ENCODE peak calls at places on chromosomes 16 and 17, in four cellular contexts. T is ascending aorta, Q is mucosa of descending colon, X is heart right ventricle. P is an unnamed sample.

GRCh38 chr17:17514993-17515920 is 19.1 kb upstream of the RASD1 start:
- DNase-seq in T (no peak), Q (peak; percentile 37), X (no peak), P (no peak)

GRCh38 chr16:73735954-73736353 is 560.7 kb upstream of the PSMD7 start:
- DNase-seq in T (no peak), Q (no peak), X (no peak), P (no peak)

GRCh38 chr17:76383645-76384221 is 676 bp upstream of the SPHK1 start:
- DNase-seq in T (peak; percentile 76), Q (peak; percentile 67), X (peak; percentile 66), P (no peak)

GRCh38 chr17:45004388-45004787 is 36.3 kb upstream of the C1QL1 start:
- DNase-seq in T (no peak), Q (no peak), X (no peak), P (no peak)

GRCh38 chr17:80942360-80943345 is 49.0 kb upstream of the CHMP6 start:
- DNase-seq in T (peak; percentile 95), Q (peak; percentile 86), X (peak; percentile 91), P (no peak)

GRCh38 chr16:69107311-69107962 is 2.0 kb downstream of the HAS3 start:
- DNase-seq in T (no peak), Q (peak; percentile 74), X (peak; percentile 32), P (no peak)

GRCh38 chr17:45948881-45949624 is 50.0 kb upstream of the STH start:
- DNase-seq in T (peak; percentile 80), Q (peak; percentile 56), X (peak; percentile 71), P (no peak)

GRCh38 chr16:49236216-49236615 is 45.4 kb downstream of the CBLN1 start:
- DNase-seq in T (no peak), Q (no peak), X (no peak), P (no peak)

GRCh38 chr17:81166033-81166472 is at the start of gene AATK:
- DNase-seq in T (no peak), Q (no peak), X (no peak), P (no peak)

GRCh38 chr17:67982686-67983085 is 13.6 kb downstream of the C17orf58 start:
- DNase-seq in T (no peak), Q (no peak), X (no peak), P (no peak)

GRCh38 chr17:59165933-59166342 is 10.4 kb downstream of the PRR11 start:
- DNase-seq in T (no peak), Q (no peak), X (no peak), P (no peak)

GRCh38 chr17:8384801-8385335 is 1.9 kb upstream of the RPL26 start:
- DNase-seq in T (no peak), Q (no peak), X (no peak), P (no peak)

GRCh38 chr17:60622961-60623360 is 23.0 kb downstream of the PPM1D start:
- DNase-seq in T (no peak), Q (no peak), X (no peak), P (no peak)

DNA sequence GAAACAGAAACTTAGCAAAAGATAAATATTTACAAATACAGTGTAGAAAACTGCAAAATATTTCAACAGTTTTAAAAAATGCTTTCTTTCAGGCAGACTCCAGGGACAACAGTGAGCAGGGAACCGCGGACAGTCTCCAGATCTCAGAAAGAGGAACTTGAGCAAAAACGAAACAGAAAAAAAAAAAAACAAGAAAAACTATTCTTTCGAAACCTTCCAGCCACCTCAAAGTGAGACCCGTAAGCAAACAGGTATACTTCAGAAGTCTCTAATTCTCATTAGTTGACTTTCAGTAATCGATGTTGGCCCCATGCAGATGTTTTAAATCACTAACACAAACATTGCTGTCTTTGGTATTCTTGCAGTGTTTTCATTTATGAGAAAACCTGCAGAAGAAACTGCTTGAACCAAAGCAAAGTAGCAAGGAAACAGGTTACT is 15.7 kb upstream of the CCL1 start:
- DNase-seq in T (peak; percentile 63), Q (no peak), X (no peak), P (no peak)
- H3K4me1 ChIP-seq in T (no peaks in the 10 kb centered on the region), Q (no peaks in the 10 kb centered on the region), X (no peaks in the 10 kb centered on the region), P (no peaks in the 10 kb centered on the region)

DNA sequence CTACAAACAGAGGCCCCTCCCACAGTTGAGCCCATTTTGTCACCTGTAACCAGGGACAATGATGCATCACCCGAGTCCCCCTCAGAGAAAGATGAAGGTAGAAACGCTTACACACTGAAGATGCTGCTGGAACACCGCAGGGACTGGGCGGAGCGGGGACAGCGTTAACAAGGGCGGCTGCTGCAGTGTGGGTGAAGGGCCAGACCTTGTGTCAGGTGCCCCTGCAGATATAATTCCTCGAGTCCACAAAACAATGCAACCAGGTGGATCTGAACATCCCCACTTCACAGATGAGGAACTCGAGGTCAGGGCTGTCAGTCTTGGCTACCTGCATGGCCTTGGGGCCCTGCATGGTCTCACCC is 6.3 kb upstream of the MAPK7 start:
- DNase-seq in T (peak; percentile 28), Q (no peak), X (no peak), P (no peak)
- H3K4me1 ChIP-seq in T (peaks cover 3% of the 10 kb centered on the region), Q (peaks cover 17% of the 10 kb centered on the region), X (peaks cover 23% of the 10 kb centered on the region), P (no peaks in the 10 kb centered on the region)

GRCh38 chr17:78716292-78716691 is 65.8 kb downstream of the CYTH1 start:
- DNase-seq in T (no peak), Q (no peak), X (no peak), P (no peak)

GRCh38 chr17:78717431-78717980 is 64.6 kb downstream of the CYTH1 start:
- DNase-seq in T (no peak), Q (no peak), X (no peak), P (no peak)

GRCh38 chr17:78715876-78716275 is 66.2 kb downstream of the CYTH1 start:
- DNase-seq in T (no peak), Q (no peak), X (no peak), P (no peak)

GRCh38 chr17:78715000-78715771 is 66.9 kb downstream of the CYTH1 start:
- DNase-seq in T (no peak), Q (no peak), X (no peak), P (no peak)

GRCh38 chr17:78716814-78717393 is 65.2 kb downstream of the CYTH1 start:
- DNase-seq in T (peak; percentile 74), Q (peak; percentile 80), X (peak; percentile 72), P (no peak)
- H3K4me1 ChIP-seq in T (peaks cover 27% of the 10 kb centered on the region), Q (peaks cover 64% of the 10 kb centered on the region), X (peaks cover 68% of the 10 kb centered on the region), P (peaks cover 51% of the 10 kb centered on the region)

GRCh38 chr16:29745853-29746345 is at the start of gene C16orf54:
- DNase-seq in T (peak; percentile 81), Q (peak; percentile 94), X (peak; percentile 58), P (no peak)
- H3K4me1 ChIP-seq in T (no peaks in the 10 kb centered on the region), Q (peaks cover 37% of the 10 kb centered on the region), X (no peaks in the 10 kb centered on the region), P (no peaks in the 10 kb centered on the region)

GRCh38 chr17:74446551-74447500 is 14.9 kb downstream of the GPRC5C start:
- DNase-seq in T (peak; percentile 96), Q (no peak), X (peak; percentile 81), P (no peak)
- H3K4me1 ChIP-seq in T (peaks cover 89% of the 10 kb centered on the region), Q (peaks cover 32% of the 10 kb centered on the region), X (peaks cover 70% of the 10 kb centered on the region), P (peaks cover 22% of the 10 kb centered on the region)

DNA sequence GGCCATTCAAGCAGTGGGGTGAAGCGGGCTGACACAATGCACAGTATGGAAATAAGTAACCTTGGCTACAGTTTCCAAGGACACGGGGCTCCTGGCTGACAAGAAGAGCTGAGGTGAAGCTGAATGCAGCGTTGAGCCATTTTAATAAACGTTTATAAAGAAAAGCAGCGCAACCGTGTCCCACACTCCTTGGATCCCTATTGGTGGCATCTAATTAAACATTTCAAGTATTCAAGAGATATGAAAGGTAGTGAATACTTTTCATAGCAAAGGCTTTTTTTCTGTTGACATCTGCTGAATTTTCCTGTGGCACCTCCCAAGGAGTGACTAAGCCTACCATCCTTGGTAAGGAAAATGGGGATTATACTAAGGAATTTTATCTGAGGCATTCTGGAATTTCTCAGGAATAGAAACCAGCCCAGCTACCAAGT is 26.5 kb downstream of the DUSP14 start:
- DNase-seq in T (no peak), Q (no peak), X (no peak), P (no peak)
- H3K4me1 ChIP-seq in T (no peaks in the 10 kb centered on the region), Q (no peaks in the 10 kb centered on the region), X (no peaks in the 10 kb centered on the region), P (no peaks in the 10 kb centered on the region)

DNA sequence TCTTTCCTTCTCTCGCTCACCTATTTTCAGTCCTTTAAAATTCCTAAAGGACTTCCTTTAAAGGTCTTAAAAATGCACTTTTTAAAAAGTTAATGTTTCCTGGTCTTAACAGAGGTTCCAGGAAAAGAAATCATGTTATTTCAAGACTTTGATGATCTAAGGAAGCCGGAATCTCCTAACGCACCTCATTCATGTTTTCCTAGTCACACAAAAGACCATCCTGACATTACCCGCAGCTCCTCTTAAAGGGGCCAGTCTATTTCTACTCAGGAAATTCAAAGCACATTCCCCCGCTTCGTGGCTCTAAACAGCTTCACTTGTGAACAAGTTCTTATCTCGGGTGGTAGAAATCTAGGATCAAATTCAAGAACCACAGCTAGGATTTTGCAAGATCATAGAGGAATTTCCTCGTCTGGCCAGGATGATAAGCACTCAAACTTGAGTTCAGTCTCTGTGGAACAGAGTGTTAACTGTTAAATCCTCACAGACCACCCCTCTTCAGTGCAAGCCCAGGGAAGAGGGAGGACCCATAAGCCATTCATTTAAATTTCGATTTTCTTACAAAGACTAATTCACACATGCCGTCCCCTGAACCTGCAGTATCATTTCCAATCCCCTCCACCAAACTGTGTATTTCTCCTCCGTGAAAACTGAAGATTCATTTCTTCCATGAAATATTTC is 137.1 kb upstream of the AXIN2 start:
- DNase-seq in T (no peak), Q (no peak), X (no peak), P (no peak)
- H3K4me1 ChIP-seq in T (peaks cover 2% of the 10 kb centered on the region), Q (no peaks in the 10 kb centered on the region), X (no peaks in the 10 kb centered on the region), P (no peaks in the 10 kb centered on the region)

DNA sequence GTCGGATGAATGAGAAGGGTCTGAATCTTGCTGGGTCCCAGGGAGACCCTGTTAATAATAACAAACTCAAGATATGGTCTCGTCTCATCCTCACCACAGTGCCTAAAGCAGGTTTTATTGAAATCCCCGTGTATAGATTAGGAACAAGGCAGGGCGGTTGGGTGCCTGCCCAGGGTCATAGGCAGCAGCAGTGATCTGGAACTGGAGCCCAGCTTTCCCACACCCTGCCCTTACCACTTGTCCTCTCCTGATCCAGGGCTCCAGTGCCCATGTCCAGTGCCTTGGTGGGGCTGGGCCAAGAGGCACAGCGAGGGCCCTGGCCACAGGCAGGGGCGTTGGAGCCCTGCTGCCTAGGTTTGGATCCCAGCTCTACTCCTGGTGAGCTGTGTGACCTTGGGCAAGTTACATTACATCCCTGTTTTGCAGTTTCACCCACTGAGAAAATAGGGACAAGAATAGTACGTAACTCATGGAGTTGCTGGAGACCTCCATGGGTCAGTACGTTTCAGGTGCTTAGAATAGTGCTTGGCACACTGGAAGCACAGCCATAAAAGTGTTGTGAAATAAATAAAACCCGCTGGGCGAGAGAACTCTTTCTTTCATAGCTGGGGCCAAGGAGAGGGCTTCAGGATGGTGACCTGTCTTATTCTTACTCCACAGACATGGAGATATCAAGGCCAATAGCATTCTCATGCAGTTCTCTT is 13.9 kb downstream of the SOCS3 start:
- DNase-seq in T (no peak), Q (no peak), X (no peak), P (no peak)
- H3K4me1 ChIP-seq in T (peaks cover 22% of the 10 kb centered on the region), Q (peaks cover 23% of the 10 kb centered on the region), X (peaks cover 45% of the 10 kb centered on the region), P (peaks cover 62% of the 10 kb centered on the region)

DNA sequence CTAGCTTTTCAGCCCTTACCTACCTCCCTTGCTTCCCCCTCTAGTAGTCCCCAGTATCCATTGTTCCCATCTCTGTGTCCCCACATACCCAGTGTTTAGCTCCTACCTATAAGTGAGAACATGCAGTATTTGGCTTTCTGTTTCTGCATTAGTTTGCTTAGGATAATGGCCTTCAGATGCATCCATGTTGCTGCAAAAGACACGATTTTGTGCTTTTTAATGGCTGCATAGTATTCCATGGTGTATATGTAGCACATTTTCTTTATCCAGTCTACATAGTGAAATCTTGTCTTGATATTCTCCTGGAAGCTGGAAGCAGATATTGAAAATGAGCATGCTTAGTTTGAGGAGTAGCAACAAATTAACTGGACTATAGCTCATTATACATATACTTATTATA is 45.7 kb upstream of the TANC2 start:
- DNase-seq in T (no peak), Q (no peak), X (no peak), P (no peak)
- H3K4me1 ChIP-seq in T (no peaks in the 10 kb centered on the region), Q (no peaks in the 10 kb centered on the region), X (peaks cover 20% of the 10 kb centered on the region), P (no peaks in the 10 kb centered on the region)

P was measured in Panc1.